ENCODE peak calls at places on chromosomes 1 and 21, in seven cellular contexts. A is heart left ventricle, H is hepatocyte, R is stomach, Q is GM23338, Z is cardiac muscle cell, I is neuronal stem cell. W is an unnamed sample. For H3K36me3, the result is how much of the 10 kb centered on the place peaks cover.

GRCh38 chr1:186680031-186681012 is at the start of gene PTGS2:
- DNase-seq in A (peak), H (peak), R (peak), Q (peak), Z (peak), I (peak), W (no peak)

GRCh38 chr1:23018661-23019093 is 591 bp upstream of the KDM1A start:
- DNase-seq in A (no peak), H (peak), R (no peak), Q (peak), Z (no peak), I (no peak), W (no peak)

GRCh38 chr1:228336308-228337030 is 70.2 kb downstream of the TRIM11 start:
- DNase-seq in A (peak), H (no peak), R (no peak), Q (no peak), Z (no peak), I (no peak), W (no peak)

GRCh38 chr1:181191494-181192040 is 103.1 kb downstream of the IER5 start:
- DNase-seq in A (no peak), H (no peak), R (no peak), Q (no peak), Z (no peak), I (no peak), W (no peak)

GRCh38 chr1:21896026-21896425 is 41.1 kb downstream of the HSPG2 start:
- DNase-seq in A (no peak), H (no peak), R (no peak), Q (no peak), Z (no peak), I (no peak), W (no peak)

GRCh38 chr21:28885853-28886177 is 106.9 kb downstream of the LTN1 start:
- DNase-seq in A (no peak), H (no peak), R (no peak), Q (no peak), Z (no peak), I (no peak), W (no peak)

GRCh38 chr1:93143136-93143535 is 37.1 kb downstream of the TMED5 start:
- DNase-seq in A (no peak), H (no peak), R (no peak), Q (no peak), Z (no peak), I (no peak), W (no peak)

GRCh38 chr1:66732407-66733166 is 19.7 kb upstream of the DYNLT5 start:
- DNase-seq in A (no peak), H (no peak), R (no peak), Q (no peak), Z (no peak), I (no peak), W (no peak)

GRCh38 chr1:243431591-243431990 is 175.8 kb downstream of the SDCCAG8 start:
- DNase-seq in A (no peak), H (no peak), R (no peak), Q (no peak), Z (no peak), I (no peak), W (peak)

GRCh38 chr1:29524285-29525065 is 288.2 kb downstream of the PTPRU start:
- DNase-seq in A (no peak), H (no peak), R (peak), Q (no peak), Z (no peak), I (no peak), W (no peak)

GRCh38 chr1:163875214-163875926 is 553.6 kb downstream of the NUF2 start:
- DNase-seq in A (peak), H (peak), R (no peak), Q (no peak), Z (peak), I (no peak), W (peak)

GRCh38 chr1:19647643-19648042 is 3.5 kb downstream of the NBL1 start:
- DNase-seq in A (no peak), H (no peak), R (no peak), Q (no peak), Z (no peak), I (no peak), W (no peak)
- H3K36me3 ChIP-seq in A (under half), H (under half), R (under half), Q (under half), Z (under half), I (under half), W (under half)

GRCh38 chr1:38991638-38992449 is 768 bp downstream of the AKIRIN1 start:
- DNase-seq in A (peak), H (peak), R (peak), Q (peak), Z (peak), I (peak), W (peak)

GRCh38 chr1:38990401-38990745 is 703 bp upstream of the AKIRIN1 start:
- DNase-seq in A (no peak), H (peak), R (no peak), Q (no peak), Z (no peak), I (no peak), W (no peak)

GRCh38 chr1:38990746-38991637 is at the start of gene AKIRIN1:
- DNase-seq in A (peak), H (peak), R (peak), Q (peak), Z (peak), I (peak), W (peak)

GRCh38 chr1:38994196-38994595 is 3.1 kb downstream of the AKIRIN1 start:
- DNase-seq in A (no peak), H (no peak), R (no peak), Q (no peak), Z (no peak), I (no peak), W (no peak)

DNA sequence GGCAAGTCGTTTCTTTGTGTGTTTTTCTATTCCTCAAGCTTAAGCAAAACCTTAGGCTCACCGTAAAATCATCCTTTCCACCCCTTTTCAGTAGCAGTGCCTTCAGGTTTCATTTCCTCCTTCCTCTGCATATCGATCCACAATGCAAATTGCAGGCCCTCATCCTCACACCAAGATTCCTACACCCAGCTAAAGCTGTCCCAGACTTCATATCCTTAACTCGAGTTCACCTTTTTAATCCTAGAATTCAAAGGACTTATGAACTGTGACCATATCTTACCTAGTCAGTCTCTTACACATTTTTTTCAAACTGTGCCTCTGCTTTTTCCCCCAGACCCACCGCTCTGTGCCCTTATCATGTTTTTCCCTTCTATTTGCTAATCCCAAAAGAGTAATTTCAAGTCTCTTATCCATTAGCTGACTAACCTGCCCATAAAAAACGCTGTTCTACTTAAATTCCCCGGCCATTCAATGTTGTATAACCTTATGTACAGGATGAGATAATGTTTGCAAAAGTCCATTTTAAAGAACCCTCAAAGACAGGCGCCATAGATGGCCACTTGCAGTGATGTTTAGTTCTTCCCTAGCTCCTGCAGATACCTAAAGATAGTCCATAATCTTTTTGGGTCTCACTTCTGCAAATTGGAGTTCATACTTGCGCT is 1.5 kb downstream of the AKIRIN1 start:
- DNase-seq in A (no peak), H (peak), R (no peak), Q (no peak), Z (no peak), I (no peak), W (no peak)
- H3K36me3 ChIP-seq in A (under half), H (under half), R (under half), Q (under half), Z (under half), I (under half), W (under half)

DNA sequence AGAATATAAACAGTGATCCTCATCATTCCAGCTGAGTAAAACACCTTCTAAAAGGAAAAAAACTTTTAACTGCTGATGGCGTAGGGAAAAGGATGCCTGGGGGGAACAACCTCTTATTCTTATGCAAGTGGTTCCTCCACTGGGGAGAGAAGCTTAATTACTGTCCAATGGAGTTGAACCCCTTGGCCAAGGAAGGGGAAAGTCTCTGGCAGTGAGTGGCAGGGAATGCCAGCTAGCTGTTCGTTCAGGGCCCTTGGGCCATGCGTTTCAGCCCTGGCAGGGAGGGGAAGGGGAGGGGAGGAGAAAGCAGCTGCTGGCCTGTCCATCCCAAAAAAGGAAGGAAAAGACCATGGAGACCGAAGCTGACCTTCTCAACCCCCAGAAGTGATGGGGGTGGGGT is 22.6 kb upstream of the SYCP1 start:
- DNase-seq in A (no peak), H (no peak), R (no peak), Q (no peak), Z (no peak), I (no peak), W (no peak)
- H3K36me3 ChIP-seq in A (under half), H (under half), R (under half), Q (under half), Z (under half), I (under half), W (under half)

GRCh38 chr21:33332143-33332542 is 7.4 kb downstream of the IFNAR1 start:
- DNase-seq in A (no peak), H (no peak), R (no peak), Q (no peak), Z (no peak), I (no peak), W (no peak)
- H3K36me3 ChIP-seq in A (under half), H (under half), R (under half), Q (under half), Z (under half), I (under half), W (under half)